ENCODE peak calls at places on chromosomes 5 and 9, in eight cellular contexts. U is thyroid gland; G is stomach; K is psoas muscle; F is adrenal gland; Q is IMR-90; Y is CD8-positive, alpha-beta T cell; E is gastrocnemius medialis. X is an unnamed sample. For H3K4me1, the result is how much of the 10 kb centered on the place peaks cover.

GRCh38 chr9:130940693-130941576 is 1.9 kb upstream of the FIBCD1 start:
- DNase-seq in U (peak), G (peak), K (peak), F (peak), Q (peak), Y (peak), E (peak), X (no peak)

GRCh38 chr9:93126151-93126781 is 7.8 kb downstream of the NINJ1 start:
- DNase-seq in U (peak), G (no peak), K (peak), F (peak), Q (no peak), Y (no peak), E (no peak), X (peak)

GRCh38 chr5:7405277-7405676 is 9.3 kb downstream of the ADCY2 start:
- DNase-seq in U (no peak), G (no peak), K (no peak), F (no peak), Q (no peak), Y (no peak), E (no peak), X (no peak)

GRCh38 chr9:96327694-96328352 is 25.8 kb upstream of the HSD17B3 start:
- DNase-seq in U (peak), G (peak), K (no peak), F (peak), Q (peak), Y (no peak), E (no peak), X (peak)

GRCh38 chr5:16669776-16670175 is 53.0 kb upstream of the RETREG1 start:
- DNase-seq in U (no peak), G (no peak), K (no peak), F (no peak), Q (peak), Y (no peak), E (no peak), X (no peak)

GRCh38 chr5:172751761-172752510 is 19.1 kb downstream of the DUSP1 start:
- DNase-seq in U (no peak), G (no peak), K (no peak), F (no peak), Q (no peak), Y (no peak), E (no peak), X (no peak)

GRCh38 chr5:116773926-116774325 is 199.3 kb upstream of the SEMA6A start:
- DNase-seq in U (no peak), G (no peak), K (no peak), F (no peak), Q (no peak), Y (no peak), E (no peak), X (no peak)

GRCh38 chr9:2570615-2571479 is 50.7 kb upstream of the VLDLR start:
- DNase-seq in U (peak), G (peak), K (peak), F (peak), Q (peak), Y (no peak), E (peak), X (peak)

GRCh38 chr5:162139190-162139589 is 71.6 kb downstream of the GABRG2 start:
- DNase-seq in U (no peak), G (no peak), K (no peak), F (no peak), Q (no peak), Y (no peak), E (no peak), X (no peak)

GRCh38 chr9:77793909-77794308 is 145.8 kb upstream of the GNA14 start:
- DNase-seq in U (no peak), G (no peak), K (no peak), F (no peak), Q (peak), Y (no peak), E (no peak), X (no peak)

DNA sequence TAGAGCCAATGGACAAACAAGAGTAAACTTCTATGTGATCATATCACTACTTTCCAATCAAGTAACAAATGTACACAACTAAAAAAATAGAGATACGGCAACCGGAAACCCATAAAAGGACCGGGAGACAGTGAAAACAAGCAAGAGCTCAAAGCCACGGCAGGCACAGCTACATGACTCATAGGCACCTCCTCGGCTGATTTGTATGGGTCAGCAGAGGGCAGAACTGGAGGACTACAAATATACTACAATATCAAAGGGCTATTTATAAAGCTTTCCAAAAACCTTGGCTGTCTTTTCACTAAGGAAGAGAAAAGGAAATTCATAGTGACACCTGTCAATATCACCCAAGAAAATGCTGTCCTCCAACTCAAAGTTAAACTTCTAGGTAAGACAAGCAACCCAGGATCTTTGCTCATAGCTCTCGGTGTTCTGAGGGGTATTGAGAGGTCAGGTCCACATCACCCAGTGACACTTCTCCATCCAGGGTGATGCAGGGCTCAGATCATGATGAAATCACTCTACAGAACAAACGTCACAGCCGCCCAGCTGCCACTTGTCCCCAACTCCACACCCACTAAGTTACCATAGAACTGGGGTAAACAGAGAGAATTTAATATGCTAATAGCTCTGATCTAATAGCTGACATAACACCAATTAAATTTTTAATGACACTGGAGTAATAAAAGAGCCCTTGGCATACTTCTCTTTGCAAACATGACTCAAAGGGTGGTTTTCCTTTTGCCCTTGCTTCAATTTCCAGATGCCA is 41.3 kb downstream of the PFDN1 start:
- DNase-seq in U (peak), G (peak), K (peak), F (peak), Q (peak), Y (no peak), E (peak), X (peak)
- H3K4me1 ChIP-seq in U (under half), G (under half), K (under half), F (under half), Q (under half), Y (under half), E (half or more), X (under half)

DNA sequence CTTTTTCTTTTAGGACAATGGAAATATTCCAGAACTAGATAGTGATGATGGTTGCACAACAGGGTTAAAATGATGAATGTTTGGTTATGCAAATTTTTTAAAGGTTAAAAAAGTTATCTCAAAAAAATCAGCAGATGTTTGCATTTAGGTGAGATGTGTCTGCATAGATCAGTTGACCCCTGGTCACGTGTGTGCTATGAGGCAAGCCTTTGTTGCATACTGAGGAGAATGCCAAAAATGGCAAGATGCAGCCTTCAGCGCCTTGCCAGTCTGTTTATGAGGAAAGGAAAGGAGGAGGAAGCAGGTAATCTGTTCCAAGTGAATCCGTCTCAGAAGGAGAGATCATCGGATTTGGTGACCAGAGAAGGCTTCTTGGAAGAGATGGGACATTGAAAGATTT is 11.9 kb downstream of the MEGF10 start:
- DNase-seq in U (no peak), G (no peak), K (no peak), F (no peak), Q (no peak), Y (no peak), E (no peak), X (no peak)
- H3K27ac ChIP-seq in U (no peak), G (no peak), K (no peak), F (no peak), Q (no peak), Y (no peak), E (no peak), X (no peak)

DNA sequence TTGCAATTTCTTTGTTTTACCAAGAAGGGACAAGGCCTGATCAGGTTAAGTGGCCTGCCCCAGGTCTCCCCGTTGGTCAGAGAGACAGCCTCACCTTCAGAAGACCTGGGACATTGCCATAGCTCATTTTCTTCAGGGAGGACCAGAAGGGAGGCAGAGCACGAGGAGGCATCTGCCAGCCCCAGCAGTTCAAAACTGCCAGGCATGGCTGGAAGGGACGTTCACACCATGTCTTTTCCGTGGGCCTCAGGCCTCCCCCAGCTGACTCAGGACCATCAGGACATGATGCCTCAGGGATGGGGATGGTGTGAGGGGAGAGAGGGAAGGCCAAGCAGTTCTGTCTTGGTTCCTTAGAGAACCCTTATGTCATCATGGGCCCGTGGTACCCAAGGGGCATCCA is 16.5 kb downstream of the IGIP start:
- DNase-seq in U (no peak), G (no peak), K (no peak), F (no peak), Q (no peak), Y (no peak), E (no peak), X (no peak)
- H3K4me1 ChIP-seq in U (half or more), G (under half), K (under half), F (under half), Q (under half), Y (under half), E (under half), X (under half)

DNA sequence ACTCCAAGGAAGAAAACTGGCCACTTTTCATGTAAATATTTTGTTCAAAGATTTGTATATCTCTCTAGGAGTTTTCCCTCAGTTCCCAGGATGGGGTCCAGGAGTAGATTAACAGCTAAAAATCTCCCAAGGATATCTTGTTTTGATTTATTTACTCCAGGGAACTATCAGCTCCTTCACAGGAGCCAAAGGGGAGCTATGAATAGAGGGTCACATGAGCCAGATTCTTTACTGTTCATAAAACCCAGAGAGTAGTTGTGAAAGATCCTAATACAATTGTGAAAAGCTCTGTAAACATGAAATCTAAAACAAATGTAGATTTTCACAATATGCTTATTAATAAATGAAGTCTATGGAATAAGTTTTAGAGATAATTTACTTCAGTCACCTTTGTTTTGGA is 16.9 kb downstream of the DIMT1 start:
- DNase-seq in U (no peak), G (no peak), K (no peak), F (no peak), Q (peak), Y (no peak), E (no peak), X (no peak)
- H3K27ac ChIP-seq in U (no peak), G (no peak), K (no peak), F (no peak), Q (no peak), Y (no peak), E (peak), X (no peak)

GRCh38 chr9:116342071-116342470 is 188.5 kb downstream of the PAPPA start:
- DNase-seq in U (no peak), G (no peak), K (no peak), F (no peak), Q (no peak), Y (no peak), E (no peak), X (no peak)

GRCh38 chr9:116342941-116343340 is 189.3 kb downstream of the PAPPA start:
- DNase-seq in U (no peak), G (no peak), K (no peak), F (no peak), Q (peak), Y (no peak), E (no peak), X (no peak)

GRCh38 chr9:116337015-116337414 is 183.4 kb downstream of the PAPPA start:
- DNase-seq in U (no peak), G (no peak), K (no peak), F (no peak), Q (peak), Y (no peak), E (no peak), X (no peak)

GRCh38 chr9:116336133-116336862 is 182.7 kb downstream of the PAPPA start:
- DNase-seq in U (no peak), G (no peak), K (no peak), F (no peak), Q (peak), Y (no peak), E (no peak), X (no peak)

DNA sequence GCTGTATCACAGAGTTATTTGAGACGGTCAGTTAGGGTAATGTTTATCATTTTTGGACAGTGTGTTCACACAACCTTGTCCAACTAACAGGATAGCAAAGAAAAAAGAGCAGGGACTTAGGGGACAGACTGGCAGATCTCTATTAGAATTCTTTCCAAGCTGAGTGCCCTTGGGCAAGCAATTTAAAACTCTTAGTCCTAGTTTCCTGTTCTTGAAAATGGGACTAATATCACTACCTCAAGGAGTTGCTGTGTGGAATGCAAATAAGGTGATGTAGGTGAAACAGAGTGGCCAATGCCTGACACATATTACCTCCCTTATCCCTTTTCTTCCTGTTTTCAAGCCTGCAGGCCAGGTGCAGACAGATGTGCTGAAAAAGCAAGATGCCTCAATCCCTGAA is 186.7 kb downstream of the PAPPA start:
- DNase-seq in U (no peak), G (no peak), K (no peak), F (no peak), Q (no peak), Y (no peak), E (no peak), X (no peak)
- H3K4me1 ChIP-seq in U (under half), G (under half), K (under half), F (under half), Q (under half), Y (under half), E (under half), X (under half)

GRCh38 chr9:137455361-137455991 is 3.7 kb downstream of the NSMF start:
- DNase-seq in U (no peak), G (no peak), K (peak), F (peak), Q (no peak), Y (no peak), E (no peak), X (no peak)
- H3K27ac ChIP-seq in U (no peak), G (peak), K (no peak), F (no peak), Q (no peak), Y (no peak), E (no peak), X (peak)

X was measured in thoracic aorta.